ENCODE peak calls at places on chromosome 22, in five cellular contexts. K, R, X, O and H are unnamed samples.

GRCh38 chr22:37932401-37932800 is 21.0 kb downstream of the C22orf23 start:
- DNase-seq in K (no peak), R (no peak), X (no peak), O (no peak), H (no peak)

GRCh38 chr22:48044484-48045060 is 1282.1 kb downstream of the TBC1D22A start:
- DNase-seq in K (no peak), R (no peak), X (no peak), O (no peak), H (peak; percentile 35)

GRCh38 chr22:36741968-36742367 is 34.0 kb downstream of the IFT27 start:
- DNase-seq in K (no peak), R (no peak), X (no peak), O (no peak), H (no peak)

GRCh38 chr22:39101226-39101625 is 4.2 kb downstream of the APOBEC3H start:
- DNase-seq in K (no peak), R (no peak), X (no peak), O (no peak), H (no peak)

GRCh38 chr22:24683671-24684070 is 80.7 kb downstream of the GGT1 start:
- DNase-seq in K (no peak), R (no peak), X (no peak), O (no peak), H (no peak)

GRCh38 chr22:30747493-30747892 is 52.8 kb downstream of the OSBP2 start:
- DNase-seq in K (no peak), R (no peak), X (no peak), O (no peak), H (no peak)

GRCh38 chr22:27853404-27853803 is 51.8 kb upstream of the MN1 start:
- DNase-seq in K (no peak), R (no peak), X (no peak), O (no peak), H (no peak)

GRCh38 chr22:47203554-47203991 is 441.1 kb downstream of the TBC1D22A start:
- DNase-seq in K (no peak), R (no peak), X (no peak), O (no peak), H (no peak)

GRCh38 chr22:35437038-35437437 is 37.1 kb downstream of the MCM5 start:
- DNase-seq in K (no peak), R (no peak), X (no peak), O (no peak), H (no peak)

GRCh38 chr22:44738347-44738715 is 14.0 kb upstream of the ARHGAP8 start:
- DNase-seq in K (no peak), R (no peak), X (no peak), O (no peak), H (no peak)

GRCh38 chr22:36768141-36768540 is 7.8 kb downstream of the IFT27 start:
- DNase-seq in K (no peak), R (no peak), X (no peak), O (no peak), H (peak; percentile 23)

GRCh38 chr22:45460288-45461109 is 42.2 kb upstream of the FBLN1 start:
- DNase-seq in K (peak; percentile 84), R (no peak), X (no peak), O (no peak), H (no peak)

GRCh38 chr22:27311666-27312566 is 489.6 kb downstream of the MN1 start:
- DNase-seq in K (no peak), R (no peak), X (no peak), O (no peak), H (no peak)

GRCh38 chr22:37823134-37823985 is at the start of gene GALR3:
- DNase-seq in K (no peak), R (no peak), X (no peak), O (no peak), H (no peak)